ENCODE peak calls at places on chromosomes 2 and 18, in nine cellular contexts. N is CD8-positive, alpha-beta memory T cell; E is left ventricle myocardium inferior; U is PC-9; V is hepatocyte; O is fibroblast of lung; R is stomach; G is cardiac muscle cell; Z is tibial artery. C is an unnamed sample. For H3K27me3 and H3K36me3, the result is how much of the 10 kb centered on the place peaks cover.

GRCh38 chr18:70380915-70381896 is 92.4 kb downstream of the SOCS6 start:
- DNase-seq in N (no peak), E (no peak), U (no peak), V (peak), O (peak), R (no peak), G (no peak), Z (no peak), C (peak)

GRCh38 chr18:3207565-3207964 is 12.2 kb downstream of the MYOM1 start:
- DNase-seq in N (no peak), E (no peak), U (peak), V (peak), O (no peak), R (no peak), G (no peak), Z (no peak), C (no peak)

GRCh38 chr2:24021122-24021998 is 11.5 kb downstream of the MFSD2B start:
- DNase-seq in N (no peak), E (no peak), U (peak), V (no peak), O (no peak), R (peak), G (no peak), Z (no peak), C (peak)

GRCh38 chr18:55320399-55321255 is 267.4 kb downstream of the TCF4 start:
- DNase-seq in N (no peak), E (no peak), U (no peak), V (no peak), O (peak), R (no peak), G (no peak), Z (no peak), C (no peak)

GRCh38 chr2:149315461-149315860 is 14.9 kb upstream of the LYPD6 start:
- DNase-seq in N (no peak), E (no peak), U (no peak), V (no peak), O (no peak), R (no peak), G (no peak), Z (no peak), C (no peak)

GRCh38 chr2:64623232-64623879 is 30.4 kb downstream of the SERTAD2 start:
- DNase-seq in N (no peak), E (no peak), U (no peak), V (no peak), O (no peak), R (peak), G (no peak), Z (no peak), C (no peak)

GRCh38 chr2:201358684-201359083 is 1.5 kb upstream of the FLACC1 start:
- DNase-seq in N (no peak), E (no peak), U (peak), V (no peak), O (peak), R (no peak), G (peak), Z (no peak), C (no peak)

GRCh38 chr2:223109341-223109740 is 57.4 kb downstream of the KCNE4 start:
- DNase-seq in N (no peak), E (no peak), U (no peak), V (no peak), O (peak), R (no peak), G (no peak), Z (no peak), C (no peak)

GRCh38 chr2:8552264-8552913 is 129.5 kb upstream of the ID2 start:
- DNase-seq in N (no peak), E (peak), U (no peak), V (no peak), O (no peak), R (peak), G (no peak), Z (peak), C (no peak)

GRCh38 chr2:126858436-126858835 is 40.3 kb upstream of the TEX51 start:
- DNase-seq in N (no peak), E (no peak), U (no peak), V (no peak), O (no peak), R (no peak), G (no peak), Z (no peak), C (no peak)

GRCh38 chr18:36628435-36629094 is 200.2 kb downstream of the TPGS2 start:
- DNase-seq in N (no peak), E (no peak), U (no peak), V (peak), O (peak), R (no peak), G (peak), Z (no peak), C (no peak)

GRCh38 chr2:167253025-167253424 is 364.7 kb downstream of the XIRP2 start:
- DNase-seq in N (no peak), E (no peak), U (no peak), V (no peak), O (peak), R (no peak), G (no peak), Z (no peak), C (no peak)

GRCh38 chr18:5195656-5196055 is 1.4 kb downstream of the AKAIN1 start:
- DNase-seq in N (no peak), E (no peak), U (no peak), V (no peak), O (no peak), R (no peak), G (no peak), Z (no peak), C (peak)
- H3K4me3 ChIP-seq in N (no peak), E (no peak), U (no peak), V (no peak), O (no peak), R (no peak), G (no peak), Z (no peak), C (peak)

GRCh38 chr2:44772670-44773378 is 168.7 kb upstream of the SIX3 start:
- DNase-seq in N (no peak), E (no peak), U (no peak), V (no peak), O (no peak), R (no peak), G (no peak), Z (no peak), C (no peak)

GRCh38 chr2:44769349-44770005 is 172.0 kb upstream of the SIX3 start:
- DNase-seq in N (no peak), E (no peak), U (no peak), V (no peak), O (no peak), R (no peak), G (no peak), Z (no peak), C (no peak)

GRCh38 chr2:44770221-44771187 is 171.0 kb upstream of the SIX3 start:
- DNase-seq in N (no peak), E (no peak), U (no peak), V (no peak), O (no peak), R (no peak), G (no peak), Z (no peak), C (peak)

GRCh38 chr2:44771510-44771909 is 170.0 kb upstream of the SIX3 start:
- DNase-seq in N (no peak), E (no peak), U (no peak), V (no peak), O (no peak), R (no peak), G (no peak), Z (no peak), C (no peak)

GRCh38 chr2:44772131-44772530 is 169.4 kb upstream of the SIX3 start:
- DNase-seq in N (no peak), E (no peak), U (no peak), V (no peak), O (no peak), R (no peak), G (no peak), Z (no peak), C (no peak)
- H3K27me3 ChIP-seq in N (under half), E (half or more), U (under half), V (half or more), O (under half), R (under half), G (half or more), Z (under half), C (under half)

GRCh38 chr2:3600256-3600855 is 5.4 kb downstream of the COLEC11 start:
- DNase-seq in N (no peak), E (no peak), U (no peak), V (no peak), O (no peak), R (no peak), G (no peak), Z (no peak), C (no peak)
- H3K36me3 ChIP-seq in N (under half), E (under half), U (under half), V (under half), O (under half), R (under half), G (under half), Z (under half), C (under half)

GRCh38 chr2:72926368-72926767 is 9.0 kb downstream of the EMX1 start:
- DNase-seq in N (no peak), E (no peak), U (no peak), V (no peak), O (no peak), R (no peak), G (no peak), Z (no peak), C (peak)

GRCh38 chr2:72923833-72924352 is 6.6 kb downstream of the EMX1 start:
- DNase-seq in N (no peak), E (no peak), U (no peak), V (peak), O (no peak), R (peak), G (no peak), Z (no peak), C (peak)

GRCh38 chr2:72927066-72927465 is 9.7 kb downstream of the EMX1 start:
- DNase-seq in N (no peak), E (no peak), U (no peak), V (no peak), O (no peak), R (no peak), G (no peak), Z (no peak), C (peak)

GRCh38 chr2:72924353-72925240 is 7.3 kb downstream of the EMX1 start:
- DNase-seq in N (no peak), E (no peak), U (no peak), V (no peak), O (no peak), R (peak), G (no peak), Z (peak), C (peak)

GRCh38 chr2:72925328-72925943 is 8.1 kb downstream of the EMX1 start:
- DNase-seq in N (peak), E (no peak), U (no peak), V (no peak), O (no peak), R (peak), G (no peak), Z (peak), C (peak)
- H3K4me3 ChIP-seq in N (no peak), E (no peak), U (no peak), V (no peak), O (no peak), R (no peak), G (no peak), Z (no peak), C (no peak)

DNA sequence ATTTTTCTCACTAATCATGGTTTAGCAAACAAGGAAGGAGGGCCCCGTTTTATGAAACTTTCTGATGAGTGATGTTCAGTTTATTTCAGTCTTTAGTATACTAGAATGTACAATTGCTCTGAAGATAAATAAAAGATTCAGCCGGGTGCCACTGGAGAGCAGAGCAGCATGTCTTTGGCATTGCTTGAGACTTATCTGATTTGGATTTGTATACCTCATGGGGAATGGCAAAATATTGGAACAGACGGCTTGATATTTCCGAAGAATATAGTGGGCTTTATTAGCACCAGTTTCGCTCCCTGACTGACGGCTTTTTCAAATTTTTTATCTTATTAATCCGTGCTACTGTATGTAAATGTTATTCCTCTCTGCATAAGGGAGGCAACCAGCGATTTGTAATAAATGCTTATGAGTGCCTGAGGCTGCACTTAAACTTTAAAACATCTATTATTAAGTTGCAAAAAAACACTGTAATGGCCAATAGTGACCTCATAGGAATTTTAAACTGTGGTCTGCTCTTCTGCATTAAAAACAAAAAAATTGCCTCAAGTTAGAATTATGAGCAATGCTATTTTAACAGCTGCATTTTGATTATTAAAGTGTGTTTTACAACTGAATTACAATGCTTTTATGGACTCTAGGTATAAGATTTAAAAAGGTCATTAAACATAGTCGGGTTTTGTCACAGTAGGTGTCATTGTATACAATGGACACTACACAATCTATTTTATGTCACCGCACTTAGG is 528.5 kb upstream of the FANCL start:
- DNase-seq in N (no peak), E (no peak), U (no peak), V (no peak), O (no peak), R (no peak), G (no peak), Z (no peak), C (no peak)
- H3K27me3 ChIP-seq in N (under half), E (under half), U (half or more), V (under half), O (under half), R (under half), G (under half), Z (under half), C (under half)

DNA sequence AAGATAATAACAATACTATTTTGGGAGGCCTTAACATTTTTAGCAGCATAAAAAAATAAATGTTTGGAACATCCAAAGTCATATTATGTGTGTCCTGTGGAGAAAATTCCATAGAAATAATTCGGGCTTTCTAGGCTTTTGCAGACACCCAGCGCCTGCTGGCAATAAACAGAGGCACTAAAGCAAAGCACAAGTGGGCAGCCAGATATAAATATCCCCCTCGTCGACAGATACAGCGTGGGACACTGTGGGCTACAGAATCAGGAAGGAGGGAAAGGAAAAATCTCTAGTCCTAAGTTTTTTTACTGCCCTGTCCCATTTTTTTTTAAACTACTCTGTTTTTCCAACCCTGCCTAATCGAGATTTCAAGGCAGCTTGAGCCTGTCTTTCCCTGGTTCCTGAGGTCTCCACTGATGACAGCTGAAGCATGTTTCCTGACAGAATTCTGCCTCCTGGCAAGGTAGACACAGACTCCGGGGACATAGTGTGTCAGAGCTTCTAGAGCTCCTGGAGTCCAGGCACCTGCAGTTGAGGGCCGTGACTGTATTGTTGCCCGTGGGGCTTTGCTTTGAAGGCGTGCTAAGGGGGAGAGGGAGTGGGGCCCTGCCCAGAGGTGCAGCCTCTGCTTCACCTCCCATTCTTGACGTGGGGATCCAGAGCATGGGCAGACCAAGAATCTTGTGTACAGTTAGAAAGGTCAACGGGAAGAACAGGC is 232.2 kb downstream of the DCC start:
- DNase-seq in N (no peak), E (no peak), U (no peak), V (no peak), O (no peak), R (no peak), G (no peak), Z (no peak), C (no peak)
- H3K36me3 ChIP-seq in N (under half), E (under half), U (under half), V (under half), O (under half), R (under half), G (under half), Z (under half), C (under half)

DNA sequence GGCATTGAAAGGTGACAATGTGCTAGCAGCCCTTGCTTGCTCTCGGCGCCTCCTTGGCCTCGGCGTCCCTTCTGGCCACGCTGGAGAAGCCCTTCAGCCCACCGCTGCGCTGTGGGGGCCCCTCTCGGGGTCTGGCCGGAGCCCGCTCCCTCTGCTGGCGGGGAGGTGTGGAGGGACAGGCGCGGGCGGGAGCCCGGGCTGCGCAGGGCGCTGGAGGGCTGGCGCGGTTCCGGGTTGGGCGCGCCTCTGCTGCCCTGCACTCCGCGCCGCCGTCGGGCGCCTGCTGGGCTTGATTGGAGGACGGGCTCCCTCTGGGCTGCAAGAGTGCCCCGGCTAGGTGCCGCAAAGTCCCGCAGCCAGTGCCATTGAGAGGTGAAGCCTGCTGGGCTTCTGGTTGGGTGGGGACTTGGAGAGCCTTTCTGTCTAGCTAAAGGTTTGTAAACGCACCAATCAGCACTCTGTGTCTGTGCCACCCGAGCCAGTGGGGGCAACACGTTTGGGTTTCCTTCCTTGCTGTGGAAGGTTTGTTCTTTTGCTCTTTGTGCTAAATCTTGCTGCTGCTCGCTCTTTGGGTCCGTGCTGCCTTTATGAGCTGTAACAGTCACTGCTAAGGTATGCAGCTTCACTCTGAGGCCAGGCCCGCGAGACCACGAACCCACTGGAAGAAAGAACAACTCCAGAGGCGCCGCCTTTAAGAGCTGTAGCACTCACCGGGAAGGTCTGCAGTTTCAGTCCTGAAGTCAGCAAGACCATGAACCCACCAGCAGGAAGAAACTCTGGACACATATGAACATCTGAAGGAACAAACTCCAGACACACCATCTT is 14.8 kb upstream of the IMP4 start:
- DNase-seq in N (no peak), E (no peak), U (peak), V (peak), O (peak), R (no peak), G (peak), Z (no peak), C (peak)
- H3K4me3 ChIP-seq in N (no peak), E (no peak), U (no peak), V (peak), O (no peak), R (no peak), G (no peak), Z (no peak), C (peak)

GRCh38 chr2:134136702-134137101 is 117.2 kb upstream of the MGAT5 start:
- DNase-seq in N (no peak), E (no peak), U (no peak), V (no peak), O (no peak), R (peak), G (no peak), Z (no peak), C (no peak)
- H3K27me3 ChIP-seq in N (under half), E (under half), U (under half), V (under half), O (under half), R (under half), G (under half), Z (under half), C (under half)

C was measured in H7.